ENCODE peak calls at places on chromosome 20, in six cellular contexts. Q is fibroblast of lung, P is ovary, M is thoracic aorta, B is mammary epithelial cell, U is SJSA1. W is an unnamed sample. For H3K4me1 and H3K27me3, the result is how much of the 10 kb centered on the place peaks cover.

GRCh38 chr20:9202440-9203080 is 133.7 kb downstream of the PLCB4 start:
- DNase-seq in Q (no peak), P (no peak), M (no peak), B (no peak), U (no peak), W (no peak)

GRCh38 chr20:60254901-60255411 is 296.7 kb downstream of the CDH26 start:
- DNase-seq in Q (peak), P (no peak), M (no peak), B (peak), U (no peak), W (no peak)

GRCh38 chr20:20606046-20606445 is 106.4 kb downstream of the RALGAPA2 start:
- DNase-seq in Q (no peak), P (no peak), M (no peak), B (no peak), U (no peak), W (no peak)

GRCh38 chr20:53463101-53463972 is 130.3 kb downstream of the ZNF217 start:
- DNase-seq in Q (no peak), P (no peak), M (no peak), B (peak), U (no peak), W (no peak)

GRCh38 chr20:64053841-64054661 is 4.6 kb upstream of the SOX18 start:
- DNase-seq in Q (peak), P (peak), M (no peak), B (no peak), U (peak), W (no peak)

GRCh38 chr20:63580796-63581461 is 6.9 kb upstream of the HELZ2 start:
- DNase-seq in Q (peak), P (no peak), M (no peak), B (peak), U (no peak), W (no peak)

GRCh38 chr20:4795394-4795793 is 73.7 kb downstream of the PRND start:
- DNase-seq in Q (peak), P (no peak), M (no peak), B (peak), U (peak), W (no peak)

GRCh38 chr20:19996970-19997369 is 20.2 kb upstream of the NAA20 start:
- DNase-seq in Q (peak), P (no peak), M (no peak), B (no peak), U (no peak), W (no peak)

GRCh38 chr20:575230-575629 is 31.6 kb upstream of the CSNK2A1 start:
- DNase-seq in Q (no peak), P (no peak), M (no peak), B (no peak), U (no peak), W (no peak)

GRCh38 chr20:574297-574942 is 30.8 kb upstream of the CSNK2A1 start:
- DNase-seq in Q (no peak), P (no peak), M (no peak), B (no peak), U (no peak), W (peak)

GRCh38 chr20:572752-573151 is 29.2 kb upstream of the CSNK2A1 start:
- DNase-seq in Q (no peak), P (no peak), M (no peak), B (no peak), U (no peak), W (peak)

GRCh38 chr20:571754-572331 is 28.3 kb upstream of the CSNK2A1 start:
- DNase-seq in Q (peak), P (peak), M (no peak), B (no peak), U (no peak), W (no peak)

GRCh38 chr20:573414-574296 is 30.1 kb upstream of the CSNK2A1 start:
- DNase-seq in Q (no peak), P (no peak), M (no peak), B (no peak), U (no peak), W (no peak)
- H3K4me1 ChIP-seq in Q (under half), P (under half), M (under half), B (under half), U (under half), W (under half)

GRCh38 chr20:59149678-59150504 is 13.7 kb upstream of the ZNF831 start:
- DNase-seq in Q (no peak), P (peak), M (no peak), B (no peak), U (no peak), W (peak)
- H3K27me3 ChIP-seq in Q (under half), P (under half), M (under half), B (under half), U (under half), W (under half)

DNA sequence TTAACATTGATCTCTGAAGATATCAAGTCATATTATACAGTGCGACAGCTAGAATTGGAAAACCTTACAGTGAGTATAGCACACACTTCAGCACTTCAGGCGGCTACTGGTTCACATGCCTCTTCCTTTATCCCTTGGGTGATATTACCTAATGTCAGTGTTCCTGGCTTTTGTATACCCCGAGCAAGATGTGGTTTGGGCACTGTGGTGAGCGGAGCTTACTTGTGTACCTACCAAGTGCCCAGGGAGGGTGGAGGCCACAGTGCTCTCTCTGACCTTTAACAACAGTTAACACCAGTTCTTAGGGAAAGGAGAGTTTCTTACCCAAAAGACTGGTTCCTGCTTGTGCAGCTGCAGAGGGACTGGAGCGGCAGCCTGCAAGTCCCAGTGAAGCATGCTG is 64.4 kb downstream of the PTPN1 start:
- DNase-seq in Q (no peak), P (no peak), M (no peak), B (no peak), U (no peak), W (no peak)
- H3K4me1 ChIP-seq in Q (under half), P (under half), M (under half), B (under half), U (under half), W (under half)

GRCh38 chr20:39213476-39214145 is 251.5 kb downstream of the DHX35 start:
- DNase-seq in Q (no peak), P (no peak), M (no peak), B (no peak), U (no peak), W (no peak)
- H3K27me3 ChIP-seq in Q (under half), P (under half), M (under half), B (under half), U (under half), W (under half)

DNA sequence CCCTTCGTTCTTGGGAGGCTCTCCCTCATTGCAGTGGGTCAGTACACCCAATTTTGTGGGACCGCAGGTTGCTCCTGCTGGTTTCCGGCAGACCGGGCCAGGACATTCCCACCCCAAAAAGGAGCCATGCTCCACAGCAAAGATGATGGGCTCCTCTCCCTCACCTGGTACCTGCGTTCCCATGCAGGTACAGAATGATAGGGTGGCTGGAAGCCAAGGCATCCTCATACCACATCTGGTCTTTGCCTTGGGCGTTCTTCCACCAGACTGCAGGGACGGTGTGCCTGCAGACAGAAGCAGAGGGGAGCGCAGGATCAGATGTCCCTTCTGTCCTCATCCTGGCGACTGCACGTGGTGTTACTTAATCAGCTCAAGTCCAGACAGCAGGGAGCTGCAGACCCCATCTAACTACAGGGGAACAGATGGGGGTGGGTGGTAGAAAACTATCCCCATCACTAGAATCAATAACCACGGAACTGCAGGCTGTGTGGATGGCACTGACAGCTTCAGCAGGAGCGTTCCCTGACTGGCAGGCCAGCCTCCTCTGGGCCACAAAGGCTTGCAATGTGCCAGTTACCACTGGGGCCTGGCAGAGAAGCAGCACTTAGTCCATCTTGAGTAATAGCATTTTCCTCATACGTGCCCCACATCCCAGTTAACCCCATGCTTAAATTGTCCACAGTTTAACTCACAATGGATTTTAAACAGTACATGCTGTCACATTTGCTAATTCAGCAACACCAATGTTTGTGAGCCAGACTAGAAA is 70.4 kb downstream of the ABHD12 start:
- DNase-seq in Q (no peak), P (peak), M (no peak), B (no peak), U (no peak), W (no peak)
- H3K4me1 ChIP-seq in Q (under half), P (under half), M (under half), B (under half), U (under half), W (under half)